ENCODE peak calls at places on chromosome 15, in five cellular contexts. E is nucleus accumbens; H is activated effector memory CD4-positive, alpha-beta T cell treated with anti-CD3 and anti-CD28 coated beads, Interleukin-2, amount 50 U/mL, for 16 hours; I is mesothelial cell of epicardium; S is effector memory CD8-positive, alpha-beta T cell. D is an unnamed sample.
A peak's percentile ranks its signal among the peaks of the same experiment; 100 is the strongest.

GRCh38 chr15:74835312-74835823 is 7.6 kb downstream of the ULK3 start:
- DNase-seq in S (peak; percentile 39), E (no peak), I (peak; percentile 68), H (peak; percentile 79), D (peak; percentile 54)

GRCh38 chr15:41284425-41285177 is 47.8 kb downstream of the OIP5 start:
- DNase-seq in E (no peak), H (no peak), S (no peak), I (no peak), D (peak; percentile 52)

GRCh38 chr15:57570340-57570739 is 21.4 kb upstream of the MYZAP start:
- DNase-seq in H (no peak), E (no peak), S (no peak), I (no peak), D (no peak)

GRCh38 chr15:29689724-29689986 is 132.6 kb downstream of the TJP1 start:
- DNase-seq in S (no peak), I (no peak), E (no peak), H (no peak), D (no peak)

GRCh38 chr15:48965972-48966371 is 2.3 kb upstream of the SHC4 start:
- DNase-seq in S (no peak), H (no peak), I (no peak), E (no peak), D (no peak)

GRCh38 chr15:98803228-98804056 is 155.1 kb downstream of the IGF1R start:
- DNase-seq in I (no peak), E (no peak), H (no peak), S (no peak), D (no peak)

GRCh38 chr15:85667491-85668424 is 127.0 kb downstream of the KLHL25 start:
- DNase-seq in H (peak; percentile 76), E (no peak), I (no peak), S (peak; percentile 71), D (no peak)

GRCh38 chr15:100877551-100877950 is 2.1 kb upstream of the ALDH1A3 start:
- DNase-seq in H (no peak), I (no peak), S (no peak), E (no peak), D (no peak)

GRCh38 chr15:46280753-46281521 is 646.1 kb downstream of the SQOR start:
- DNase-seq in I (no peak), E (no peak), S (no peak), H (no peak), D (no peak)

GRCh38 chr15:75731248-75732100 is 18.8 kb upstream of the CSPG4 start:
- DNase-seq in E (no peak), H (peak; percentile 51), I (no peak), S (no peak), D (no peak)

GRCh38 chr15:80850941-80851451 is 71.8 kb downstream of the CEMIP start:
- DNase-seq in E (no peak), S (no peak), I (no peak), H (no peak), D (no peak)

GRCh38 chr15:96472647-96473046 is 142.1 kb downstream of the NR2F2 start:
- DNase-seq in I (no peak), E (no peak), H (no peak), S (no peak), D (no peak)

GRCh38 chr15:80832676-80833075 is 53.5 kb downstream of the CEMIP start:
- DNase-seq in I (no peak), S (no peak), E (no peak), H (no peak), D (no peak)

GRCh38 chr15:75030023-75030413 is 6.6 kb downstream of the PPCDC start:
- DNase-seq in E (no peak), S (no peak), H (no peak), I (no peak), D (no peak)

GRCh38 chr15:57873564-57874209 is 167.2 kb downstream of the POLR2M start:
- DNase-seq in I (no peak), E (no peak), S (no peak), H (no peak), D (no peak)

GRCh38 chr15:75357976-75358673 is 10.3 kb downstream of the MAN2C1 start:
- DNase-seq in I (no peak), E (no peak), H (peak; percentile 52), S (no peak), D (no peak)

GRCh38 chr15:72222433-72222832 is 8.6 kb downstream of the PKM start:
- DNase-seq in I (no peak), E (no peak), H (no peak), S (no peak), D (no peak)

GRCh38 chr15:37695719-37696118 is 238.7 kb upstream of the TMCO5A start:
- DNase-seq in S (no peak), E (no peak), H (no peak), I (no peak), D (no peak)